ENCODE peak calls at places on chromosome 21, in six cellular contexts. One of them, this sample, is unnamed. For H3K4me1 and H3K27me3, the result is how much of the 10 kb centered on the place peaks cover.

GRCh38 chr21:21286170-21286798 is 288.1 kb downstream of the NCAM2 start:
- DNase-seq in IMR-90: no peak
- DNase-seq in CD8-positive, alpha-beta T cell: no peak
- DNase-seq in CD4-positive, CD25-positive, alpha-beta regulatory T cell: no peak
- DNase-seq in H9: no peak
- DNase-seq in HCT116: no peak
- DNase-seq in this sample: no peak

GRCh38 chr21:43832158-43832550 is 32.9 kb upstream of the AGPAT3 start:
- DNase-seq in IMR-90: no peak
- DNase-seq in H9: no peak
- DNase-seq in CD4-positive, CD25-positive, alpha-beta regulatory T cell: no peak
- DNase-seq in CD8-positive, alpha-beta T cell: no peak
- DNase-seq in HCT116: no peak
- DNase-seq in this sample: no peak

GRCh38 chr21:14697769-14698168 is 151.7 kb upstream of the SAMSN1 start:
- DNase-seq in H9: no peak
- DNase-seq in CD4-positive, CD25-positive, alpha-beta regulatory T cell: no peak
- DNase-seq in IMR-90: no peak
- DNase-seq in CD8-positive, alpha-beta T cell: no peak
- DNase-seq in HCT116: no peak
- DNase-seq in this sample: no peak

GRCh38 chr21:26226724-26227123 is 56.2 kb upstream of the APP start:
- DNase-seq in CD4-positive, CD25-positive, alpha-beta regulatory T cell: no peak
- DNase-seq in H9: no peak
- DNase-seq in HCT116: no peak
- DNase-seq in CD8-positive, alpha-beta T cell: no peak
- DNase-seq in IMR-90: no peak
- DNase-seq in this sample: no peak

GRCh38 chr21:26845066-26845749 is at the start of gene ADAMTS1:
- DNase-seq in CD8-positive, alpha-beta T cell: no peak
- DNase-seq in CD4-positive, CD25-positive, alpha-beta regulatory T cell: no peak
- DNase-seq in H9: peak
- DNase-seq in HCT116: no peak
- DNase-seq in IMR-90: peak
- DNase-seq in this sample: peak

GRCh38 chr21:15000076-15000475 is 64.7 kb downstream of the NRIP1 start:
- DNase-seq in CD4-positive, CD25-positive, alpha-beta regulatory T cell: no peak
- DNase-seq in HCT116: no peak
- DNase-seq in CD8-positive, alpha-beta T cell: no peak
- DNase-seq in H9: no peak
- DNase-seq in IMR-90: peak
- DNase-seq in this sample: no peak

GRCh38 chr21:38824124-38824822 is 18.5 kb downstream of the ETS2 start:
- DNase-seq in HCT116: no peak
- DNase-seq in H9: no peak
- DNase-seq in CD8-positive, alpha-beta T cell: no peak
- DNase-seq in IMR-90: peak
- DNase-seq in CD4-positive, CD25-positive, alpha-beta regulatory T cell: no peak
- DNase-seq in this sample: no peak

GRCh38 chr21:32383812-32384211 is 9.0 kb downstream of the URB1 start:
- DNase-seq in HCT116: no peak
- DNase-seq in CD4-positive, CD25-positive, alpha-beta regulatory T cell: no peak
- DNase-seq in CD8-positive, alpha-beta T cell: no peak
- DNase-seq in IMR-90: no peak
- DNase-seq in H9: no peak
- DNase-seq in this sample: no peak

GRCh38 chr21:36706951-36707762 is 8.2 kb downstream of the SIM2 start:
- DNase-seq in CD4-positive, CD25-positive, alpha-beta regulatory T cell: no peak
- DNase-seq in CD8-positive, alpha-beta T cell: no peak
- DNase-seq in H9: peak
- DNase-seq in HCT116: no peak
- DNase-seq in IMR-90: peak
- DNase-seq in this sample: no peak

GRCh38 chr21:44261675-44262295 is at the start of gene DNMT3L:
- DNase-seq in HCT116: no peak
- DNase-seq in H9: no peak
- DNase-seq in IMR-90: no peak
- DNase-seq in CD4-positive, CD25-positive, alpha-beta regulatory T cell: no peak
- DNase-seq in CD8-positive, alpha-beta T cell: no peak
- DNase-seq in this sample: no peak

GRCh38 chr21:17613242-17613676 is 558 bp upstream of the BTG3 start:
- DNase-seq in CD4-positive, CD25-positive, alpha-beta regulatory T cell: no peak
- DNase-seq in IMR-90: no peak
- DNase-seq in HCT116: no peak
- DNase-seq in H9: no peak
- DNase-seq in CD8-positive, alpha-beta T cell: no peak
- DNase-seq in this sample: no peak

DNA sequence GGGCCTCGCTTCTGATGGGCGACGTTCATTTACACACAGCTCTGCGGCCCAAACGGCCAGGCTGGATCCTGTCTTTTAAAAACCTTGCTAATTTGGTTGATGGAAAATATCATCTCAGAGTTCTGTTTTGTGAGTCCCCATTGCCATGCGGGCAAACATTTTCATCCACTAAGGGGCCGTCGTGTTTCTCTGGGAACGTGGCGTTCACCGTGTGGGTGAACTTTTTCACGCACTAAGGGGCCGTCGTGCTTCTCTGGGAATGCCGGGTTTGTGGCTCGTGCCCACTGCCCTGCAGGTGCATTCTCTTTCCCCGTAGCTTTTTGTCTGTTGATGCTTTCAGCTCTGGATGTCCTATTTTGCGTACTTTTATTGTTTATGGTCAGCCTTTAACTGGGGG is 6.8 kb downstream of the COL18A1 start:
- DNase-seq in IMR-90: no peak
- DNase-seq in HCT116: no peak
- DNase-seq in CD4-positive, CD25-positive, alpha-beta regulatory T cell: no peak
- DNase-seq in H9: no peak
- DNase-seq in CD8-positive, alpha-beta T cell: no peak
- DNase-seq in this sample: no peak
- H3K4me1 ChIP-seq in IMR-90: under half
- H3K4me1 ChIP-seq in HCT116: under half
- H3K4me1 ChIP-seq in CD4-positive, CD25-positive, alpha-beta regulatory T cell: under half
- H3K4me1 ChIP-seq in H9: under half
- H3K4me1 ChIP-seq in CD8-positive, alpha-beta T cell: under half
- H3K4me1 ChIP-seq in this sample: under half

GRCh38 chr21:45554477-45555175 is 12.4 kb upstream of the SLC19A1 start:
- DNase-seq in CD8-positive, alpha-beta T cell: peak
- DNase-seq in HCT116: peak
- DNase-seq in IMR-90: peak
- DNase-seq in H9: peak
- DNase-seq in CD4-positive, CD25-positive, alpha-beta regulatory T cell: peak
- DNase-seq in this sample: peak

GRCh38 chr21:45556645-45557601 is 14.7 kb upstream of the SLC19A1 start:
- DNase-seq in H9: peak
- DNase-seq in CD4-positive, CD25-positive, alpha-beta regulatory T cell: no peak
- DNase-seq in CD8-positive, alpha-beta T cell: no peak
- DNase-seq in HCT116: no peak
- DNase-seq in IMR-90: no peak
- DNase-seq in this sample: no peak

GRCh38 chr21:45556302-45556644 is 14.0 kb upstream of the SLC19A1 start:
- DNase-seq in H9: peak
- DNase-seq in IMR-90: no peak
- DNase-seq in CD4-positive, CD25-positive, alpha-beta regulatory T cell: no peak
- DNase-seq in HCT116: no peak
- DNase-seq in CD8-positive, alpha-beta T cell: no peak
- DNase-seq in this sample: no peak

GRCh38 chr21:45555557-45556301 is 13.5 kb upstream of the SLC19A1 start:
- DNase-seq in HCT116: peak
- DNase-seq in CD8-positive, alpha-beta T cell: peak
- DNase-seq in IMR-90: peak
- DNase-seq in CD4-positive, CD25-positive, alpha-beta regulatory T cell: no peak
- DNase-seq in H9: peak
- DNase-seq in this sample: no peak

DNA sequence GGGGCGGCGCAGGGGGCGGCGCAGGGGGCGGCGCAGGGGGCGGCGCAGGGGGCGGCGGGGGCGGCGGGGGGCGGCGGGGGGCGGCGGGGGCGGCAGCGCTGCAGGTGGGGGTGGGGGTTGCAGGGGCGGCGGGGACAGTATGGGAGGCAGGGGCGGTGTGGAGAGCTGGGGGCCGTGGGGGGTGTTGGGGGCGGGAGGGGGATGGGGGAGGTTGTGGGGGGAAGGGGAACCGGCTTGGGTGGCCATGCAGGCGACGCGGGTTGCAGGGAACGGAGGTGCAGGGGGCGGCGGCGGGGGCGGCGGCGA is 13.0 kb upstream of the SLC19A1 start:
- DNase-seq in IMR-90: peak
- DNase-seq in H9: no peak
- DNase-seq in HCT116: no peak
- DNase-seq in CD8-positive, alpha-beta T cell: no peak
- DNase-seq in CD4-positive, CD25-positive, alpha-beta regulatory T cell: no peak
- DNase-seq in this sample: no peak
- H3K27ac ChIP-seq in IMR-90: no peak
- H3K27ac ChIP-seq in H9: no peak
- H3K27ac ChIP-seq in HCT116: no peak
- H3K27ac ChIP-seq in CD8-positive, alpha-beta T cell: no peak
- H3K27ac ChIP-seq in CD4-positive, CD25-positive, alpha-beta regulatory T cell: no peak
- H3K27ac ChIP-seq in this sample: no peak

GRCh38 chr21:31266241-31266640 is 77.8 kb downstream of the TIAM1 start:
- DNase-seq in H9: no peak
- DNase-seq in CD4-positive, CD25-positive, alpha-beta regulatory T cell: no peak
- DNase-seq in IMR-90: no peak
- DNase-seq in HCT116: no peak
- DNase-seq in CD8-positive, alpha-beta T cell: no peak
- DNase-seq in this sample: no peak

GRCh38 chr21:31268090-31268489 is 76.0 kb downstream of the TIAM1 start:
- DNase-seq in CD4-positive, CD25-positive, alpha-beta regulatory T cell: peak
- DNase-seq in IMR-90: no peak
- DNase-seq in H9: no peak
- DNase-seq in CD8-positive, alpha-beta T cell: no peak
- DNase-seq in HCT116: no peak
- DNase-seq in this sample: no peak

GRCh38 chr21:31264574-31264973 is 79.5 kb downstream of the TIAM1 start:
- DNase-seq in HCT116: no peak
- DNase-seq in IMR-90: no peak
- DNase-seq in CD8-positive, alpha-beta T cell: no peak
- DNase-seq in H9: no peak
- DNase-seq in CD4-positive, CD25-positive, alpha-beta regulatory T cell: no peak
- DNase-seq in this sample: no peak

GRCh38 chr21:31265293-31265692 is 78.8 kb downstream of the TIAM1 start:
- DNase-seq in HCT116: no peak
- DNase-seq in CD4-positive, CD25-positive, alpha-beta regulatory T cell: peak
- DNase-seq in IMR-90: no peak
- DNase-seq in H9: no peak
- DNase-seq in CD8-positive, alpha-beta T cell: no peak
- DNase-seq in this sample: no peak

DNA sequence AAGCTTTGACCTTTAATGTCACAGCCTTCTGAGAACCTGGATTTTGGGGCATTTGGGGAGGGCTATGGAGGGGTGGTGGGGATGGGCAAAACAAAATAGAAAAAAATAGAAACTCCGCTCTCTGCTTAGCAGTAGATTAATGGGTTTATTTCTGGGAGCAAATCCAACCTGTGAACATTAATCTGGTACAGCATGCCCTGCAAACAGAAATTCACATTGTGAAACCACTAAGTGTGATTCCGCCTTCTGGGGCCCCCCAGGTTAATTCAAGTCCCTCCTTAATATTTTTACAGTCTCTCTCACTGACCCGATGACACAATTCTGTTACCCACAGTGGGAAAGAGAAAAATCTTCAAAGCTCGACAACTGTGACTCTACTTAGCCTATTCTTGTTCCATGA is 76.4 kb downstream of the TIAM1 start:
- DNase-seq in CD4-positive, CD25-positive, alpha-beta regulatory T cell: no peak
- DNase-seq in HCT116: no peak
- DNase-seq in H9: no peak
- DNase-seq in CD8-positive, alpha-beta T cell: no peak
- DNase-seq in IMR-90: no peak
- DNase-seq in this sample: no peak
- H3K27me3 ChIP-seq in CD4-positive, CD25-positive, alpha-beta regulatory T cell: under half
- H3K27me3 ChIP-seq in HCT116: under half
- H3K27me3 ChIP-seq in H9: under half
- H3K27me3 ChIP-seq in CD8-positive, alpha-beta T cell: under half
- H3K27me3 ChIP-seq in IMR-90: under half
- H3K27me3 ChIP-seq in this sample: under half

DNA sequence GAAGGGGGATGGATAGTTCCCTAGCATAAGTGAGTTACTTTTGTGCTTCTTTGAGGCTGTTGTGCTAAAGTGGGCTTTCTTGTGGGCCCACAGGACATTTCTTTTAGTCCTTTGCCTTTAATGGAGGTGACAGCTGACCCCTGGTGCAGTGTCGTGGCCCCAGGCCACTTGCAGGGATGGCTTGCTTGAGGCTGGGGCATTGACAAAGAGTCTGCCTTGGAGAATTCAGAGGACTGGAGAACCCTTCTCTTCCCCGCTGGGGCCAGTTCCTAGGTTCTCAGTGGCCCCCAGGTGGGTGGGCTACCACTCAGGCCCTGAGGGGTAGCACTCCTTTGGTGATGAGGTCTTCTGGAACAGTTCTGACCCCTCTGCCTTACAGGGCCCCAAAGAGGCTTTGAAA is 12.8 kb downstream of the ABCG1 start:
- DNase-seq in IMR-90: no peak
- DNase-seq in CD8-positive, alpha-beta T cell: no peak
- DNase-seq in CD4-positive, CD25-positive, alpha-beta regulatory T cell: no peak
- DNase-seq in HCT116: no peak
- DNase-seq in H9: no peak
- DNase-seq in this sample: no peak
- H3K4me1 ChIP-seq in IMR-90: under half
- H3K4me1 ChIP-seq in CD8-positive, alpha-beta T cell: half or more
- H3K4me1 ChIP-seq in CD4-positive, CD25-positive, alpha-beta regulatory T cell: half or more
- H3K4me1 ChIP-seq in HCT116: under half
- H3K4me1 ChIP-seq in H9: under half
- H3K4me1 ChIP-seq in this sample: half or more

GRCh38 chr21:33994373-33994772 is 78.8 kb upstream of the ATP5PO start:
- DNase-seq in IMR-90: no peak
- DNase-seq in CD4-positive, CD25-positive, alpha-beta regulatory T cell: no peak
- DNase-seq in HCT116: no peak
- DNase-seq in H9: no peak
- DNase-seq in CD8-positive, alpha-beta T cell: no peak
- DNase-seq in this sample: no peak

GRCh38 chr21:33989440-33989839 is 73.8 kb upstream of the ATP5PO start:
- DNase-seq in CD8-positive, alpha-beta T cell: no peak
- DNase-seq in CD4-positive, CD25-positive, alpha-beta regulatory T cell: no peak
- DNase-seq in H9: no peak
- DNase-seq in HCT116: no peak
- DNase-seq in IMR-90: no peak
- DNase-seq in this sample: no peak

GRCh38 chr21:33993286-33994231 is 78.0 kb upstream of the ATP5PO start:
- DNase-seq in CD4-positive, CD25-positive, alpha-beta regulatory T cell: no peak
- DNase-seq in CD8-positive, alpha-beta T cell: no peak
- DNase-seq in HCT116: no peak
- DNase-seq in IMR-90: no peak
- DNase-seq in H9: no peak
- DNase-seq in this sample: no peak

GRCh38 chr21:33988237-33988835 is 72.7 kb upstream of the ATP5PO start:
- DNase-seq in IMR-90: no peak
- DNase-seq in CD4-positive, CD25-positive, alpha-beta regulatory T cell: no peak
- DNase-seq in CD8-positive, alpha-beta T cell: no peak
- DNase-seq in HCT116: no peak
- DNase-seq in H9: no peak
- DNase-seq in this sample: no peak

GRCh38 chr21:33991091-33991490 is 75.5 kb upstream of the ATP5PO start:
- DNase-seq in CD8-positive, alpha-beta T cell: no peak
- DNase-seq in CD4-positive, CD25-positive, alpha-beta regulatory T cell: no peak
- DNase-seq in HCT116: no peak
- DNase-seq in H9: no peak
- DNase-seq in IMR-90: no peak
- DNase-seq in this sample: no peak
- H3K27ac ChIP-seq in CD8-positive, alpha-beta T cell: no peak
- H3K27ac ChIP-seq in CD4-positive, CD25-positive, alpha-beta regulatory T cell: no peak
- H3K27ac ChIP-seq in HCT116: no peak
- H3K27ac ChIP-seq in H9: no peak
- H3K27ac ChIP-seq in IMR-90: no peak
- H3K27ac ChIP-seq in this sample: no peak

This sample was measured in CD8-positive, alpha-beta memory T cell.